ENCODE peak calls at places on chromosomes 7 and 10, in five cellular contexts. Q is endothelial cell; K is activated CD8-positive, alpha-beta memory T cell treated with anti-CD3 and anti-CD28 coated beads for 24 hours; A is memory B cell; H is nephron progenitor cell. E is an unnamed sample.

GRCh38 chr7:43137811-43138210 is 25.4 kb downstream of the HECW1 start:
- DNase-seq in Q (no peak), K (no peak), A (no peak), H (no peak), E (no peak)

GRCh38 chr7:52786174-52786573 is 249.3 kb upstream of the POM121L12 start:
- DNase-seq in Q (no peak), K (no peak), A (no peak), H (no peak), E (no peak)

GRCh38 chr10:24825551-24825950 is 101.9 kb upstream of the ARHGAP21 start:
- DNase-seq in Q (no peak), K (no peak), A (no peak), H (no peak), E (no peak)

GRCh38 chr10:117004627-117005453 is at the start of gene SHTN1:
- DNase-seq in Q (peak), K (no peak), A (peak), H (peak), E (peak)

GRCh38 chr7:138900040-138900828 is 81.0 kb downstream of the KIAA1549 start:
- DNase-seq in Q (no peak), K (peak), A (no peak), H (no peak), E (no peak)

GRCh38 chr7:55075464-55075971 is 56.7 kb downstream of the EGFR start:
- DNase-seq in Q (no peak), K (no peak), A (no peak), H (no peak), E (no peak)

GRCh38 chr10:102917962-102918816 is at the start of gene CNNM2:
- DNase-seq in Q (peak), K (peak), A (peak), H (peak), E (peak)

GRCh38 chr7:102170417-102170970 is 116.2 kb upstream of the SH2B2 start:
- DNase-seq in Q (no peak), K (no peak), A (no peak), H (peak), E (no peak)

GRCh38 chr10:127151541-127151940 is 44.9 kb downstream of the INSYN2A start:
- DNase-seq in Q (no peak), K (no peak), A (no peak), H (no peak), E (no peak)

GRCh38 chr7:41820117-41820671 is 117.3 kb upstream of the INHBA start:
- DNase-seq in Q (no peak), K (no peak), A (no peak), H (no peak), E (no peak)

GRCh38 chr7:151062111-151062398 is 2.7 kb downstream of the SLC4A2 start:
- DNase-seq in Q (no peak), K (no peak), A (no peak), H (no peak), E (no peak)

GRCh38 chr10:5976689-5977470 is 463 bp downstream of the IL15RA start:
- DNase-seq in Q (peak), K (peak), A (peak), H (peak), E (no peak)

GRCh38 chr7:21542891-21543527 is at the start of gene DNAH11:
- DNase-seq in Q (peak), K (peak), A (no peak), H (peak), E (no peak)

GRCh38 chr10:100518761-100519241 is 860 bp downstream of the SEC31B start:
- DNase-seq in Q (peak), K (peak), A (peak), H (peak), E (peak)

GRCh38 chr7:105336009-105336408 is 52.7 kb downstream of the SRPK2 start:
- DNase-seq in Q (no peak), K (no peak), A (no peak), H (no peak), E (no peak)

GRCh38 chr10:119198438-119198837 is 8.9 kb upstream of the GRK5 start:
- DNase-seq in Q (no peak), K (no peak), A (no peak), H (peak), E (no peak)

GRCh38 chr10:32232378-32232777 is 114.6 kb downstream of the EPC1 start:
- DNase-seq in Q (no peak), K (no peak), A (no peak), H (no peak), E (no peak)

E was measured in H54.